ENCODE peak calls at places on chromosomes 16 and 17, in four cellular contexts. One of them, this sample, is unnamed.

GRCh38 chr17:63697341-63698286 is 2.3 kb downstream of the LIMD2 start:
- DNase-seq in A673: peak
- DNase-seq in thyroid gland: peak
- DNase-seq in AG10803: peak
- DNase-seq in this sample: no peak

GRCh38 chr16:52742608-52743007 is 195.7 kb upstream of the TOX3 start:
- DNase-seq in thyroid gland: no peak
- DNase-seq in A673: no peak
- DNase-seq in AG10803: no peak
- DNase-seq in this sample: no peak

GRCh38 chr16:79882292-79882995 is 281.9 kb upstream of the MAF start:
- DNase-seq in A673: no peak
- DNase-seq in thyroid gland: no peak
- DNase-seq in AG10803: no peak
- DNase-seq in this sample: no peak

GRCh38 chr17:43599835-43600234 is 53.7 kb upstream of the ETV4 start:
- DNase-seq in AG10803: peak
- DNase-seq in thyroid gland: no peak
- DNase-seq in A673: peak
- DNase-seq in this sample: no peak

GRCh38 chr16:1276580-1276878 is 20.7 kb downstream of the TPSD1 start:
- DNase-seq in A673: no peak
- DNase-seq in AG10803: no peak
- DNase-seq in thyroid gland: no peak
- DNase-seq in this sample: no peak

GRCh38 chr16:68910051-68910450 is 66.7 kb downstream of the TANGO6 start:
- DNase-seq in AG10803: no peak
- DNase-seq in thyroid gland: no peak
- DNase-seq in A673: peak
- DNase-seq in this sample: no peak

GRCh38 chr17:76791053-76791980 is 53.4 kb downstream of the MFSD11 start:
- DNase-seq in AG10803: peak
- DNase-seq in thyroid gland: no peak
- DNase-seq in A673: peak
- DNase-seq in this sample: peak

GRCh38 chr17:56658648-56659047 is 65.1 kb downstream of the NOG start:
- DNase-seq in AG10803: no peak
- DNase-seq in A673: no peak
- DNase-seq in thyroid gland: no peak
- DNase-seq in this sample: no peak

GRCh38 chr17:64345691-64346376 is 44.8 kb downstream of the PECAM1 start:
- DNase-seq in AG10803: no peak
- DNase-seq in A673: no peak
- DNase-seq in thyroid gland: no peak
- DNase-seq in this sample: no peak

GRCh38 chr17:76271669-76272540 is 6.8 kb downstream of the UBALD2 start:
- DNase-seq in thyroid gland: peak
- DNase-seq in A673: no peak
- DNase-seq in AG10803: no peak
- DNase-seq in this sample: no peak

GRCh38 chr16:31700530-31701388 is 172.8 kb upstream of the ZNF267 start:
- DNase-seq in A673: peak
- DNase-seq in AG10803: peak
- DNase-seq in thyroid gland: peak
- DNase-seq in this sample: no peak

GRCh38 chr17:5500804-5501391 is 14.5 kb downstream of the MIS12 start:
- DNase-seq in AG10803: peak
- DNase-seq in thyroid gland: peak
- DNase-seq in A673: peak
- DNase-seq in this sample: peak

GRCh38 chr16:79756571-79756970 is 156.0 kb upstream of the MAF start:
- DNase-seq in thyroid gland: no peak
- DNase-seq in AG10803: no peak
- DNase-seq in A673: no peak
- DNase-seq in this sample: no peak

GRCh38 chr17:72850410-72850809 is 242.1 kb downstream of the SLC39A11 start:
- DNase-seq in A673: no peak
- DNase-seq in AG10803: peak
- DNase-seq in thyroid gland: no peak
- DNase-seq in this sample: peak

GRCh38 chr17:1553354-1554266 is 9.0 kb downstream of the PITPNA start:
- DNase-seq in thyroid gland: peak
- DNase-seq in AG10803: no peak
- DNase-seq in A673: no peak
- DNase-seq in this sample: no peak

GRCh38 chr16:85220125-85220839 is 108.0 kb upstream of the CIBAR2 start:
- DNase-seq in thyroid gland: peak
- DNase-seq in A673: peak
- DNase-seq in AG10803: peak
- DNase-seq in this sample: peak

GRCh38 chr17:16378631-16379282 is 2.1 kb upstream of the UBB start:
- DNase-seq in thyroid gland: no peak
- DNase-seq in A673: no peak
- DNase-seq in AG10803: no peak
- DNase-seq in this sample: no peak

GRCh38 chr17:16379654-16380053 is 1.2 kb upstream of the UBB start:
- DNase-seq in thyroid gland: no peak
- DNase-seq in A673: no peak
- DNase-seq in AG10803: no peak
- DNase-seq in this sample: no peak

GRCh38 chr17:16383216-16383615 is 2.3 kb downstream of the UBB start:
- DNase-seq in AG10803: no peak
- DNase-seq in thyroid gland: no peak
- DNase-seq in A673: no peak
- DNase-seq in this sample: no peak

GRCh38 chr17:16381496-16381820 is 567 bp downstream of the UBB start:
- DNase-seq in AG10803: peak
- DNase-seq in A673: no peak
- DNase-seq in thyroid gland: no peak
- DNase-seq in this sample: no peak

GRCh38 chr17:16380640-16381495 is at the start of gene UBB:
- DNase-seq in A673: peak
- DNase-seq in thyroid gland: peak
- DNase-seq in AG10803: peak
- DNase-seq in this sample: peak
- TF ChIP-seq CTCF in A673: peak
- TF ChIP-seq CTCF in thyroid gland: peak
- TF ChIP-seq CTCF in AG10803: no peak
- TF ChIP-seq CTCF in this sample: peak

GRCh38 chr16:86609115-86609514 is 30.8 kb downstream of the FOXL1 start:
- DNase-seq in A673: peak
- DNase-seq in AG10803: peak
- DNase-seq in thyroid gland: no peak
- DNase-seq in this sample: peak

GRCh38 chr16:86608301-86608747 is 30.0 kb downstream of the FOXL1 start:
- DNase-seq in AG10803: peak
- DNase-seq in A673: no peak
- DNase-seq in thyroid gland: no peak
- DNase-seq in this sample: no peak

GRCh38 chr16:86611517-86611840 is 33.1 kb downstream of the FOXL1 start:
- DNase-seq in AG10803: peak
- DNase-seq in A673: no peak
- DNase-seq in thyroid gland: no peak
- DNase-seq in this sample: no peak

GRCh38 chr16:86610779-86611516 is 32.6 kb downstream of the FOXL1 start:
- DNase-seq in AG10803: no peak
- DNase-seq in thyroid gland: no peak
- DNase-seq in A673: no peak
- DNase-seq in this sample: no peak

GRCh38 chr16:86609661-86610060 is 31.3 kb downstream of the FOXL1 start:
- DNase-seq in AG10803: no peak
- DNase-seq in thyroid gland: no peak
- DNase-seq in A673: no peak
- DNase-seq in this sample: no peak
- H3K4me3 ChIP-seq in AG10803: no peak
- H3K4me3 ChIP-seq in thyroid gland: no peak
- H3K4me3 ChIP-seq in A673: no peak
- H3K4me3 ChIP-seq in this sample: no peak

DNA sequence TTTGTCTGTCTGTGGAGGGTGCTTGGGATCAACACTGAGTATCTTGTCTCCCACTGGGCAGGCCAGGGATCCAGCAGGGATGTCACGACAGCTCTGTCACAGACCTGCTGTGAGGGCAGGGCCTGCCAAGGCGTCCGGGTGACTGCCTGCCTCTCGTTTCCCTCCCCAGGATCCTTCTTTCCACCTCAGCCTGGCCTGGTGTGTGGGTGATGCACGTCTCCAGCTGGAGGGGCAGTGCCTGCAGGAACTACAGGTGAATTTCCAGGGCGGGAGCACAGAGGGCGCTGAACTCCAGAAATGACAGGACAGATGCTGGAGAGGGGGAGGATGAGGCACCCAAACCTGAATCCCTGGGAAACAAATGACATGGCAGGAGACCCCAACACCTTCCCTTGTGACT is 6.8 kb upstream of the MMP15 start:
- DNase-seq in thyroid gland: no peak
- DNase-seq in AG10803: no peak
- DNase-seq in A673: no peak
- DNase-seq in this sample: no peak
- TF ChIP-seq CTCF in thyroid gland: no peak
- TF ChIP-seq CTCF in AG10803: no peak
- TF ChIP-seq CTCF in A673: no peak
- TF ChIP-seq CTCF in this sample: no peak

DNA sequence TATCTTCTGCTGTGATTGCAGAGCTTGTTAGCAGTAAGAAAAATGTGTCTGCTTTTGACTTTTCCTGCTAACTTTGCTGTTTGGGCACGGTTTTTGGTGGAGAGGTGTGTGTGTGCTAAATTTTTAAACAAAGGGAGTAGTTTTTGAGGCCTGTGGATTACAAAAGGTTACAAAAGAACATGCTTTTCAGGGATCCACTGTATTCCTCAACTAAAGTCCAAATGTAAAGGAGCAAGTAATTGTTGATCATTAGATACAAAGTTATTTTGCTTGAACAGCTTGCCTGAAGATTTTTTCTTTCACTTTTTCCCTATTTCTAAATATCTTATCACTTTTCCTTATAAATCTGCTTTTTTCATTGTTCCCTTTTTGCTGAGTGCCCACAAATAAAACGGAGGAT is 2.0 kb downstream of the KPNB1 start:
- DNase-seq in A673: no peak
- DNase-seq in thyroid gland: no peak
- DNase-seq in AG10803: no peak
- DNase-seq in this sample: no peak
- H3K4me3 ChIP-seq in A673: peak
- H3K4me3 ChIP-seq in thyroid gland: no peak
- H3K4me3 ChIP-seq in AG10803: no peak
- H3K4me3 ChIP-seq in this sample: no peak

DNA sequence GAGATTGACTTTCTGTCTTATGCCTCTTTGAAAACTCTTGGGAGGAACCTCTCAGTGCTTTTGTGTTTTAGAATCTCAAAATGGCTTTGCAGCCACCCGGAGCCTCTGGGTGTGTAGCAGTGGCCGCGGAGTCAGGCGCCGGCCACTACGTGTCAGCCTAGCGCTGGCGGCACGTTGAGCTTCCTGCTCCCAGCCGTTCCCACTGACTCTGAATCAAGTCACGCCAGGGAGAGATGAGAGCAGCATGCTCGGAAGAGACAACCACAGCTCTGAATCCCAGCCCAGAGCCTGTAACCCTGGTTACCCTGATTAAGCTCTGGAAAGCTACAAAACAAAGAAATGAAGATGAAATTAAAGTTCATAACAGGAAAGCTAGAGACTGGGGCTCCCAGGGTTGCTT is 97.4 kb upstream of the CACNG5 start:
- DNase-seq in thyroid gland: no peak
- DNase-seq in AG10803: peak
- DNase-seq in A673: peak
- DNase-seq in this sample: peak
- TF ChIP-seq CTCF in thyroid gland: no peak
- TF ChIP-seq CTCF in AG10803: peak
- TF ChIP-seq CTCF in A673: peak
- TF ChIP-seq CTCF in this sample: peak

DNA sequence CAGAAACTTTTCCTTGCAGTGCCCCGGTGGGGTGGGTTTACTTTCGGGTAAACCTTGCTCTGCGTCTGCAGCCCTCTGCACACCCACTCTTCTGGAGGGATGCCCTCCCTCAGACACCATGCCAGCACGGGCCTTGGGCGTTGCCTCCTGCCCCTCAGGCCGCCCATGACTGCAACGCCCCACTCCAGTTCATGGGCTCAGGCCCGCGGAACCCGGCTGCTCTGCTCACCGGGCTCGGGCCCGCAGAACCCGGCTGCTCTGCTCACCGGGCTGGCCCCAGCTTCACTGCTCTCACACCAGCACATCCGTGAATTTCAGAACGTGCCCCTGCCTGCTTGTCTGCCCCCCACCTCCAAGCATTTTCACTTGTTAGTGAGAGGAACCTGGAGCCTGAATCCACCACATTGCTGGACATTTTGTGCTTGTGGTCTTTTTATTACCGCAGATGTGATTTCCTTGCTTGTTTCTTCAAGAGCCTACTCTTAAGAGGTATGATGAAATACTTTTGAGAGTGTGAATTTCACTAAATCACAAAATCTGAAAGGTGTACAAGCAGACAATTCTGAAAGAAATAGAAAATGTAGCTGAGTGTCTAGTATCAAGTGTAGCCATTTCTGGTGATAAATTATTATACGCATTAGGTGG is 130.9 kb downstream of the RPTOR start:
- DNase-seq in thyroid gland: no peak
- DNase-seq in A673: no peak
- DNase-seq in AG10803: no peak
- DNase-seq in this sample: no peak
- H3K4me3 ChIP-seq in thyroid gland: no peak
- H3K4me3 ChIP-seq in A673: no peak
- H3K4me3 ChIP-seq in AG10803: no peak
- H3K4me3 ChIP-seq in this sample: no peak